ENCODE peak calls at places on chromosomes 1 and 21, in seven cellular contexts. One of them, this sample, is unnamed.

GRCh38 chr1:58727363-58727762 is 27.5 kb upstream of the MYSM1 start:
- DNase-seq in HuH-7.5: no peak
- DNase-seq in COR-L47: no peak
- DNase-seq in hippocampal formation: no peak
- DNase-seq in left lung: no peak
- DNase-seq in amniotic stem cell: peak; percentile 75
- DNase-seq in progenitor cell of endocrine pancreas: no peak
- DNase-seq in this sample: no peak

GRCh38 chr1:68049941-68050878 is at the start of gene DIRAS3:
- DNase-seq in amniotic stem cell: peak; percentile 12
- DNase-seq in hippocampal formation: no peak
- DNase-seq in HuH-7.5: no peak
- DNase-seq in left lung: no peak
- DNase-seq in COR-L47: no peak
- DNase-seq in progenitor cell of endocrine pancreas: no peak
- DNase-seq in this sample: peak; percentile 11

GRCh38 chr21:34846601-34847112 is 177.9 kb downstream of the CLIC6 start:
- DNase-seq in COR-L47: no peak
- DNase-seq in progenitor cell of endocrine pancreas: peak; percentile 21
- DNase-seq in hippocampal formation: no peak
- DNase-seq in amniotic stem cell: peak; percentile 41
- DNase-seq in HuH-7.5: no peak
- DNase-seq in left lung: no peak
- DNase-seq in this sample: peak; percentile 36

GRCh38 chr1:230691615-230692014 is 22.3 kb downstream of the AGT start:
- DNase-seq in progenitor cell of endocrine pancreas: no peak
- DNase-seq in left lung: no peak
- DNase-seq in amniotic stem cell: no peak
- DNase-seq in HuH-7.5: no peak
- DNase-seq in hippocampal formation: no peak
- DNase-seq in COR-L47: no peak
- DNase-seq in this sample: no peak

GRCh38 chr1:173489149-173489600 is 12.0 kb downstream of the PRDX6 start:
- DNase-seq in left lung: no peak
- DNase-seq in hippocampal formation: no peak
- DNase-seq in HuH-7.5: no peak
- DNase-seq in progenitor cell of endocrine pancreas: no peak
- DNase-seq in COR-L47: no peak
- DNase-seq in amniotic stem cell: no peak
- DNase-seq in this sample: peak; percentile 8

GRCh38 chr1:163436133-163436532 is 114.4 kb downstream of the NUF2 start:
- DNase-seq in left lung: no peak
- DNase-seq in progenitor cell of endocrine pancreas: no peak
- DNase-seq in HuH-7.5: no peak
- DNase-seq in amniotic stem cell: no peak
- DNase-seq in hippocampal formation: peak; percentile 25
- DNase-seq in COR-L47: no peak
- DNase-seq in this sample: no peak

GRCh38 chr1:76541618-76542017 is 325.7 kb upstream of the ST6GALNAC5 start:
- DNase-seq in HuH-7.5: no peak
- DNase-seq in hippocampal formation: no peak
- DNase-seq in left lung: no peak
- DNase-seq in progenitor cell of endocrine pancreas: no peak
- DNase-seq in COR-L47: no peak
- DNase-seq in amniotic stem cell: no peak
- DNase-seq in this sample: no peak

GRCh38 chr1:64476251-64476952 is 6.5 kb downstream of the CACHD1 start:
- DNase-seq in left lung: no peak
- DNase-seq in COR-L47: no peak
- DNase-seq in HuH-7.5: no peak
- DNase-seq in progenitor cell of endocrine pancreas: no peak
- DNase-seq in amniotic stem cell: peak; percentile 36
- DNase-seq in hippocampal formation: no peak
- DNase-seq in this sample: no peak

GRCh38 chr21:34552324-34553198 is 40.6 kb upstream of the KCNE1 start:
- DNase-seq in left lung: no peak
- DNase-seq in COR-L47: no peak
- DNase-seq in hippocampal formation: no peak
- DNase-seq in amniotic stem cell: no peak
- DNase-seq in HuH-7.5: no peak
- DNase-seq in progenitor cell of endocrine pancreas: no peak
- DNase-seq in this sample: no peak

GRCh38 chr21:14617836-14618235 is 71.7 kb upstream of the SAMSN1 start:
- DNase-seq in amniotic stem cell: no peak
- DNase-seq in hippocampal formation: no peak
- DNase-seq in HuH-7.5: no peak
- DNase-seq in progenitor cell of endocrine pancreas: no peak
- DNase-seq in COR-L47: no peak
- DNase-seq in left lung: no peak
- DNase-seq in this sample: no peak

GRCh38 chr1:152035406-152036315 is 1.1 kb downstream of the S100A11 start:
- DNase-seq in left lung: no peak
- DNase-seq in HuH-7.5: peak; percentile 38
- DNase-seq in COR-L47: no peak
- DNase-seq in progenitor cell of endocrine pancreas: no peak
- DNase-seq in amniotic stem cell: peak; percentile 10
- DNase-seq in hippocampal formation: no peak
- DNase-seq in this sample: peak; percentile 18

GRCh38 chr1:150061632-150062101 is 5.9 kb upstream of the VPS45 start:
- DNase-seq in COR-L47: no peak
- DNase-seq in left lung: no peak
- DNase-seq in amniotic stem cell: no peak
- DNase-seq in hippocampal formation: no peak
- DNase-seq in HuH-7.5: no peak
- DNase-seq in progenitor cell of endocrine pancreas: no peak
- DNase-seq in this sample: no peak

GRCh38 chr1:229922249-229922648 is 144.8 kb upstream of the GALNT2 start:
- DNase-seq in amniotic stem cell: no peak
- DNase-seq in HuH-7.5: no peak
- DNase-seq in left lung: no peak
- DNase-seq in progenitor cell of endocrine pancreas: no peak
- DNase-seq in COR-L47: no peak
- DNase-seq in hippocampal formation: no peak
- DNase-seq in this sample: no peak

GRCh38 chr1:154157520-154158306 is 2.8 kb upstream of the NUP210L start:
- DNase-seq in HuH-7.5: no peak
- DNase-seq in progenitor cell of endocrine pancreas: no peak
- DNase-seq in amniotic stem cell: no peak
- DNase-seq in hippocampal formation: no peak
- DNase-seq in COR-L47: no peak
- DNase-seq in left lung: peak; percentile 56
- DNase-seq in this sample: no peak

GRCh38 chr1:212782422-212783154 is 9.0 kb downstream of the NSL1 start:
- DNase-seq in amniotic stem cell: peak; percentile 17
- DNase-seq in left lung: no peak
- DNase-seq in progenitor cell of endocrine pancreas: no peak
- DNase-seq in COR-L47: peak; percentile 10
- DNase-seq in HuH-7.5: no peak
- DNase-seq in hippocampal formation: peak; percentile 6
- DNase-seq in this sample: no peak

GRCh38 chr1:6167391-6168303 is 12.5 kb downstream of the CHD5 start:
- DNase-seq in left lung: no peak
- DNase-seq in amniotic stem cell: no peak
- DNase-seq in hippocampal formation: no peak
- DNase-seq in progenitor cell of endocrine pancreas: no peak
- DNase-seq in COR-L47: no peak
- DNase-seq in HuH-7.5: no peak
- DNase-seq in this sample: no peak

GRCh38 chr1:87523466-87523865 is 194.8 kb downstream of the LMO4 start:
- DNase-seq in COR-L47: no peak
- DNase-seq in hippocampal formation: no peak
- DNase-seq in HuH-7.5: no peak
- DNase-seq in left lung: no peak
- DNase-seq in progenitor cell of endocrine pancreas: no peak
- DNase-seq in amniotic stem cell: no peak
- DNase-seq in this sample: no peak

GRCh38 chr1:8171751-8172464 is 145.8 kb upstream of the ERRFI1 start:
- DNase-seq in progenitor cell of endocrine pancreas: no peak
- DNase-seq in COR-L47: no peak
- DNase-seq in HuH-7.5: no peak
- DNase-seq in amniotic stem cell: no peak
- DNase-seq in hippocampal formation: no peak
- DNase-seq in left lung: no peak
- DNase-seq in this sample: no peak

GRCh38 chr1:52970149-52970548 is 43.1 kb downstream of the SCP2 start:
- DNase-seq in hippocampal formation: no peak
- DNase-seq in left lung: no peak
- DNase-seq in amniotic stem cell: no peak
- DNase-seq in COR-L47: no peak
- DNase-seq in progenitor cell of endocrine pancreas: no peak
- DNase-seq in HuH-7.5: no peak
- DNase-seq in this sample: no peak

GRCh38 chr1:12546771-12547585 is 71.0 kb downstream of the DHRS3 start:
- DNase-seq in amniotic stem cell: no peak
- DNase-seq in progenitor cell of endocrine pancreas: no peak
- DNase-seq in COR-L47: no peak
- DNase-seq in hippocampal formation: no peak
- DNase-seq in HuH-7.5: peak; percentile 12
- DNase-seq in left lung: peak; percentile 32
- DNase-seq in this sample: no peak

GRCh38 chr1:94045465-94046056 is 75.4 kb downstream of the ABCA4 start:
- DNase-seq in hippocampal formation: peak; percentile 46
- DNase-seq in amniotic stem cell: peak; percentile 85
- DNase-seq in progenitor cell of endocrine pancreas: peak; percentile 47
- DNase-seq in HuH-7.5: peak; percentile 48
- DNase-seq in left lung: peak; percentile 91
- DNase-seq in COR-L47: peak; percentile 22
- DNase-seq in this sample: peak; percentile 74

GRCh38 chr1:93969371-93969770 is 60.1 kb upstream of the GCLM start:
- DNase-seq in COR-L47: no peak
- DNase-seq in progenitor cell of endocrine pancreas: no peak
- DNase-seq in HuH-7.5: no peak
- DNase-seq in amniotic stem cell: no peak
- DNase-seq in hippocampal formation: no peak
- DNase-seq in left lung: no peak
- DNase-seq in this sample: no peak

GRCh38 chr21:41166947-41167346 is 1.0 kb upstream of the BACE2 start:
- DNase-seq in COR-L47: no peak
- DNase-seq in HuH-7.5: no peak
- DNase-seq in hippocampal formation: no peak
- DNase-seq in progenitor cell of endocrine pancreas: no peak
- DNase-seq in amniotic stem cell: no peak
- DNase-seq in left lung: peak; percentile 37
- DNase-seq in this sample: no peak

This sample was measured in endothelial cell.